ENCODE peak calls at places on chromosome X, in seven cellular contexts. I is CD8-positive, alpha-beta T cell; Q is NCI-H1694; Y is pons; N is stimulated activated naive CD8-positive, alpha-beta T cell treated with anti-CD3 and anti-CD28 coated beads, Interleukin-15, Interleukin-2, amounts not matched to agents 100 U/mL and 50 U/mL, for 24 hours; H is GM12865; Z is D341Med. F is an unnamed sample.

GRCh38 chrX:21691512-21692018 is 33.4 kb upstream of the KLHL34 start:
- DNase-seq in Z (no peak), Q (no peak), N (no peak), I (no peak), H (no peak), Y (no peak), F (no peak)

GRCh38 chrX:38868941-38869378 is 67.7 kb downstream of the MID1IP1 start:
- DNase-seq in H (no peak), Y (no peak), I (no peak), N (no peak), Q (no peak), Z (no peak), F (no peak)

GRCh38 chrX:104112326-104112951 is at the start of gene ZCCHC18:
- DNase-seq in Z (peak; percentile 78), Y (no peak), Q (peak; percentile 3), N (peak; percentile 60), H (peak; percentile 81), I (peak; percentile 59), F (peak; percentile 23)

GRCh38 chrX:35166023-35166422 is 223.4 kb downstream of the FAM47B start:
- DNase-seq in Z (no peak), Q (no peak), Y (no peak), I (no peak), H (no peak), N (no peak), F (no peak)

GRCh38 chrX:110182362-110182761 is 135.5 kb downstream of the AMMECR1 start:
- DNase-seq in H (peak; percentile 26), N (no peak), Z (no peak), Q (no peak), I (no peak), Y (no peak), F (no peak)

GRCh38 chrX:40008841-40009461 is 88.8 kb downstream of the BCOR start:
- DNase-seq in Z (no peak), I (no peak), Y (no peak), N (peak; percentile 52), H (peak; percentile 41), Q (peak; percentile 63), F (no peak)

GRCh38 chrX:138745215-138745614 is 33.7 kb upstream of the FGF13 start:
- DNase-seq in Q (no peak), I (no peak), N (no peak), H (peak; percentile 44), Z (peak; percentile 30), Y (peak; percentile 53), F (peak; percentile 7)

GRCh38 chrX:118823263-118824172 is at the start of gene ZCCHC12:
- DNase-seq in Z (peak; percentile 87), Y (peak; percentile 37), I (peak; percentile 70), N (peak; percentile 33), H (peak; percentile 7), Q (peak; percentile 76), F (peak; percentile 10)

GRCh38 chrX:103404225-103405008 is 28.1 kb downstream of the BEX3 start:
- DNase-seq in I (no peak), H (peak; percentile 90), Y (peak; percentile 39), Q (no peak), Z (no peak), N (peak; percentile 62), F (no peak)

GRCh38 chrX:21487832-21488231 is 113.6 kb downstream of the CNKSR2 start:
- DNase-seq in Q (no peak), Y (no peak), H (no peak), Z (peak; percentile 4), I (no peak), N (no peak), F (no peak)